ENCODE peak calls at places on chromosomes 2 and 18, in five cellular contexts. One of them, this sample, is unnamed.

GRCh38 chr2:121617042-121617599 is 32.1 kb downstream of the CLASP1 start:
- DNase-seq in upper lobe of left lung: no peak
- DNase-seq in mucosa of descending colon: no peak
- DNase-seq in GM12865: peak
- DNase-seq in progenitor cell of endocrine pancreas: no peak
- DNase-seq in this sample: no peak

GRCh38 chr18:24913507-24914147 is 438.3 kb downstream of the ZNF521 start:
- DNase-seq in mucosa of descending colon: no peak
- DNase-seq in upper lobe of left lung: no peak
- DNase-seq in progenitor cell of endocrine pancreas: no peak
- DNase-seq in GM12865: no peak
- DNase-seq in this sample: no peak

GRCh38 chr2:128732976-128733431 is 414.3 kb upstream of the HS6ST1 start:
- DNase-seq in mucosa of descending colon: no peak
- DNase-seq in progenitor cell of endocrine pancreas: no peak
- DNase-seq in upper lobe of left lung: no peak
- DNase-seq in GM12865: peak
- DNase-seq in this sample: no peak

GRCh38 chr18:35407871-35408481 is 30.8 kb upstream of the ZNF396 start:
- DNase-seq in progenitor cell of endocrine pancreas: no peak
- DNase-seq in GM12865: peak
- DNase-seq in mucosa of descending colon: peak
- DNase-seq in upper lobe of left lung: no peak
- DNase-seq in this sample: no peak

GRCh38 chr2:199910338-199911051 is 598 bp upstream of the C2orf69 start:
- DNase-seq in mucosa of descending colon: peak
- DNase-seq in upper lobe of left lung: no peak
- DNase-seq in GM12865: peak
- DNase-seq in progenitor cell of endocrine pancreas: no peak
- DNase-seq in this sample: no peak

GRCh38 chr2:62147610-62148301 is 48.2 kb upstream of the B3GNT2 start:
- DNase-seq in upper lobe of left lung: no peak
- DNase-seq in mucosa of descending colon: no peak
- DNase-seq in GM12865: no peak
- DNase-seq in progenitor cell of endocrine pancreas: no peak
- DNase-seq in this sample: no peak

GRCh38 chr18:42159146-42159545 is 204.1 kb downstream of the PIK3C3 start:
- DNase-seq in upper lobe of left lung: no peak
- DNase-seq in mucosa of descending colon: no peak
- DNase-seq in GM12865: no peak
- DNase-seq in progenitor cell of endocrine pancreas: no peak
- DNase-seq in this sample: no peak

GRCh38 chr2:177244244-177244771 is 20.2 kb downstream of the NFE2L2 start:
- DNase-seq in progenitor cell of endocrine pancreas: no peak
- DNase-seq in mucosa of descending colon: no peak
- DNase-seq in GM12865: no peak
- DNase-seq in upper lobe of left lung: no peak
- DNase-seq in this sample: no peak

GRCh38 chr18:49878996-49879585 is 65.8 kb upstream of the ACAA2 start:
- DNase-seq in mucosa of descending colon: no peak
- DNase-seq in progenitor cell of endocrine pancreas: no peak
- DNase-seq in upper lobe of left lung: no peak
- DNase-seq in GM12865: no peak
- DNase-seq in this sample: no peak

GRCh38 chr2:172082944-172083718 is 2.2 kb upstream of the DLX1 start:
- DNase-seq in upper lobe of left lung: peak
- DNase-seq in mucosa of descending colon: no peak
- DNase-seq in GM12865: no peak
- DNase-seq in progenitor cell of endocrine pancreas: no peak
- DNase-seq in this sample: no peak

GRCh38 chr2:203673933-203674332 is 32.5 kb upstream of the CD28 start:
- DNase-seq in progenitor cell of endocrine pancreas: no peak
- DNase-seq in mucosa of descending colon: peak
- DNase-seq in upper lobe of left lung: no peak
- DNase-seq in GM12865: peak
- DNase-seq in this sample: no peak

GRCh38 chr18:13120967-13121586 is 97.5 kb upstream of the LDLRAD4 start:
- DNase-seq in progenitor cell of endocrine pancreas: no peak
- DNase-seq in mucosa of descending colon: no peak
- DNase-seq in upper lobe of left lung: no peak
- DNase-seq in GM12865: no peak
- DNase-seq in this sample: no peak

GRCh38 chr2:579351-579886 is 97.8 kb downstream of the TMEM18 start:
- DNase-seq in progenitor cell of endocrine pancreas: no peak
- DNase-seq in mucosa of descending colon: no peak
- DNase-seq in upper lobe of left lung: no peak
- DNase-seq in GM12865: no peak
- DNase-seq in this sample: peak

GRCh38 chr2:43714164-43714563 is 37.9 kb upstream of the C1GALT1C1L start:
- DNase-seq in progenitor cell of endocrine pancreas: no peak
- DNase-seq in mucosa of descending colon: no peak
- DNase-seq in GM12865: no peak
- DNase-seq in upper lobe of left lung: no peak
- DNase-seq in this sample: no peak

GRCh38 chr18:61901334-61901986 is 8.7 kb upstream of the RNF152 start:
- DNase-seq in GM12865: peak
- DNase-seq in progenitor cell of endocrine pancreas: peak
- DNase-seq in upper lobe of left lung: no peak
- DNase-seq in mucosa of descending colon: peak
- DNase-seq in this sample: no peak

GRCh38 chr18:35171315-35171987 is 69.4 kb upstream of the ZNF397 start:
- DNase-seq in mucosa of descending colon: no peak
- DNase-seq in upper lobe of left lung: no peak
- DNase-seq in progenitor cell of endocrine pancreas: no peak
- DNase-seq in GM12865: no peak
- DNase-seq in this sample: no peak

GRCh38 chr2:130877258-130877657 is 40.5 kb downstream of the ARHGEF4 start:
- DNase-seq in GM12865: no peak
- DNase-seq in upper lobe of left lung: no peak
- DNase-seq in mucosa of descending colon: no peak
- DNase-seq in progenitor cell of endocrine pancreas: no peak
- DNase-seq in this sample: no peak

GRCh38 chr2:43458002-43458628 is 137.7 kb downstream of the THADA start:
- DNase-seq in upper lobe of left lung: no peak
- DNase-seq in progenitor cell of endocrine pancreas: no peak
- DNase-seq in GM12865: no peak
- DNase-seq in mucosa of descending colon: no peak
- DNase-seq in this sample: no peak

GRCh38 chr2:46872876-46873631 is 42.6 kb downstream of the MCFD2 start:
- DNase-seq in upper lobe of left lung: no peak
- DNase-seq in progenitor cell of endocrine pancreas: no peak
- DNase-seq in GM12865: no peak
- DNase-seq in mucosa of descending colon: no peak
- DNase-seq in this sample: no peak

GRCh38 chr2:143255899-143256298 is 126.7 kb downstream of the ARHGAP15 start:
- DNase-seq in upper lobe of left lung: no peak
- DNase-seq in mucosa of descending colon: no peak
- DNase-seq in progenitor cell of endocrine pancreas: no peak
- DNase-seq in GM12865: peak
- DNase-seq in this sample: no peak

GRCh38 chr2:156436477-156437085 is 402 bp downstream of the GPD2 start:
- DNase-seq in upper lobe of left lung: no peak
- DNase-seq in GM12865: peak
- DNase-seq in progenitor cell of endocrine pancreas: no peak
- DNase-seq in mucosa of descending colon: peak
- DNase-seq in this sample: peak

GRCh38 chr18:46518438-46518837 is 138.6 kb downstream of the LOXHD1 start:
- DNase-seq in mucosa of descending colon: peak
- DNase-seq in upper lobe of left lung: peak
- DNase-seq in GM12865: no peak
- DNase-seq in progenitor cell of endocrine pancreas: no peak
- DNase-seq in this sample: no peak

GRCh38 chr18:26504831-26505230 is 43.5 kb downstream of the KCTD1 start:
- DNase-seq in mucosa of descending colon: no peak
- DNase-seq in progenitor cell of endocrine pancreas: no peak
- DNase-seq in GM12865: no peak
- DNase-seq in upper lobe of left lung: no peak
- DNase-seq in this sample: no peak

GRCh38 chr2:182642328-182642727 is 73.7 kb upstream of the DNAJC10 start:
- DNase-seq in mucosa of descending colon: peak
- DNase-seq in GM12865: peak
- DNase-seq in progenitor cell of endocrine pancreas: no peak
- DNase-seq in upper lobe of left lung: no peak
- DNase-seq in this sample: no peak

GRCh38 chr2:98465456-98466201 is 21.0 kb downstream of the INPP4A start:
- DNase-seq in mucosa of descending colon: peak
- DNase-seq in upper lobe of left lung: peak
- DNase-seq in progenitor cell of endocrine pancreas: no peak
- DNase-seq in GM12865: peak
- DNase-seq in this sample: peak

GRCh38 chr18:50847192-50847591 is 27.4 kb upstream of the MRO start:
- DNase-seq in progenitor cell of endocrine pancreas: no peak
- DNase-seq in mucosa of descending colon: no peak
- DNase-seq in GM12865: no peak
- DNase-seq in upper lobe of left lung: no peak
- DNase-seq in this sample: no peak

GRCh38 chr18:74303936-74304335 is 11.7 kb upstream of the C18orf63 start:
- DNase-seq in GM12865: no peak
- DNase-seq in upper lobe of left lung: no peak
- DNase-seq in progenitor cell of endocrine pancreas: no peak
- DNase-seq in mucosa of descending colon: no peak
- DNase-seq in this sample: no peak

GRCh38 chr2:35410431-35411061 is 945.0 kb upstream of the CRIM1 start:
- DNase-seq in mucosa of descending colon: peak
- DNase-seq in progenitor cell of endocrine pancreas: peak
- DNase-seq in upper lobe of left lung: peak
- DNase-seq in GM12865: peak
- DNase-seq in this sample: peak

GRCh38 chr2:152347076-152347475 is 12.1 kb downstream of the FMNL2 start:
- DNase-seq in mucosa of descending colon: no peak
- DNase-seq in GM12865: no peak
- DNase-seq in progenitor cell of endocrine pancreas: no peak
- DNase-seq in upper lobe of left lung: no peak
- DNase-seq in this sample: no peak

GRCh38 chr18:1811282-1811681 is 760.0 kb downstream of the METTL4 start:
- DNase-seq in progenitor cell of endocrine pancreas: no peak
- DNase-seq in mucosa of descending colon: no peak
- DNase-seq in GM12865: no peak
- DNase-seq in upper lobe of left lung: no peak
- DNase-seq in this sample: no peak

GRCh38 chr18:1805526-1805925 is 765.8 kb downstream of the METTL4 start:
- DNase-seq in progenitor cell of endocrine pancreas: no peak
- DNase-seq in mucosa of descending colon: no peak
- DNase-seq in upper lobe of left lung: no peak
- DNase-seq in GM12865: no peak
- DNase-seq in this sample: no peak

GRCh38 chr18:1806884-1807615 is 764.3 kb downstream of the METTL4 start:
- DNase-seq in upper lobe of left lung: no peak
- DNase-seq in mucosa of descending colon: no peak
- DNase-seq in GM12865: no peak
- DNase-seq in progenitor cell of endocrine pancreas: no peak
- DNase-seq in this sample: no peak
- TF ChIP-seq CTCF in upper lobe of left lung: no peak
- TF ChIP-seq CTCF in mucosa of descending colon: no peak
- TF ChIP-seq CTCF in GM12865: no peak
- TF ChIP-seq CTCF in progenitor cell of endocrine pancreas: peak
- TF ChIP-seq CTCF in this sample: no peak

GRCh38 chr2:15729709-15730544 is 138.3 kb downstream of the DDX1 start:
- DNase-seq in upper lobe of left lung: no peak
- DNase-seq in progenitor cell of endocrine pancreas: no peak
- DNase-seq in GM12865: no peak
- DNase-seq in mucosa of descending colon: no peak
- DNase-seq in this sample: no peak
- TF ChIP-seq CTCF in upper lobe of left lung: no peak
- TF ChIP-seq CTCF in progenitor cell of endocrine pancreas: no peak
- TF ChIP-seq CTCF in GM12865: no peak
- TF ChIP-seq CTCF in mucosa of descending colon: no peak
- TF ChIP-seq CTCF in this sample: no peak

DNA sequence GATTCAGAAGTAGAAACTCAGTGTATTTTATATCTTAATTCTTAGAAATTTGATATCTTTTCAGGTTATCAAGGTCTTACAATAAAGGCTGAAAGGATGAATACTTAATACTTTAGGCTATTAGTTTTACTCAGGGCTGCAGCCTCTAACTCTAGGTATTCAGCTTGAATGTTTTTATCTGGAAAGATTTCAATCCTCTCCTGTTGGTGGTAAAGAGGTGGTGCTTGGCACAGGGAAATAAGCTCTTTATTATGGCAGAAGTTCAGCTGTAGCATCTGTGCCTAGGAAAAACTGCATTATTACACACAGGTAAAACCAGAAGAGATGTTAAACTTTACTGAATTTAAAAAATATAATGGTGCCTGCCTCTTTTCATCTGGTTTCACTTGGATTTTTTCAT is 11.1 kb downstream of the ACVR2A start:
- DNase-seq in upper lobe of left lung: no peak
- DNase-seq in progenitor cell of endocrine pancreas: no peak
- DNase-seq in GM12865: no peak
- DNase-seq in mucosa of descending colon: no peak
- DNase-seq in this sample: no peak
- TF ChIP-seq CTCF in upper lobe of left lung: no peak
- TF ChIP-seq CTCF in progenitor cell of endocrine pancreas: peak
- TF ChIP-seq CTCF in GM12865: no peak
- TF ChIP-seq CTCF in mucosa of descending colon: no peak
- TF ChIP-seq CTCF in this sample: no peak

GRCh38 chr2:235006461-235006860 is 54.6 kb downstream of the SH3BP4 start:
- DNase-seq in progenitor cell of endocrine pancreas: no peak
- DNase-seq in mucosa of descending colon: no peak
- DNase-seq in upper lobe of left lung: peak
- DNase-seq in GM12865: no peak
- DNase-seq in this sample: no peak

GRCh38 chr2:235004289-235004903 is 52.6 kb downstream of the SH3BP4 start:
- DNase-seq in progenitor cell of endocrine pancreas: no peak
- DNase-seq in GM12865: no peak
- DNase-seq in mucosa of descending colon: no peak
- DNase-seq in upper lobe of left lung: no peak
- DNase-seq in this sample: no peak

GRCh38 chr2:235006986-235007385 is 55.2 kb downstream of the SH3BP4 start:
- DNase-seq in GM12865: no peak
- DNase-seq in upper lobe of left lung: no peak
- DNase-seq in mucosa of descending colon: no peak
- DNase-seq in progenitor cell of endocrine pancreas: no peak
- DNase-seq in this sample: no peak

GRCh38 chr2:235005023-235005422 is 53.2 kb downstream of the SH3BP4 start:
- DNase-seq in progenitor cell of endocrine pancreas: no peak
- DNase-seq in GM12865: no peak
- DNase-seq in mucosa of descending colon: peak
- DNase-seq in upper lobe of left lung: no peak
- DNase-seq in this sample: no peak

DNA sequence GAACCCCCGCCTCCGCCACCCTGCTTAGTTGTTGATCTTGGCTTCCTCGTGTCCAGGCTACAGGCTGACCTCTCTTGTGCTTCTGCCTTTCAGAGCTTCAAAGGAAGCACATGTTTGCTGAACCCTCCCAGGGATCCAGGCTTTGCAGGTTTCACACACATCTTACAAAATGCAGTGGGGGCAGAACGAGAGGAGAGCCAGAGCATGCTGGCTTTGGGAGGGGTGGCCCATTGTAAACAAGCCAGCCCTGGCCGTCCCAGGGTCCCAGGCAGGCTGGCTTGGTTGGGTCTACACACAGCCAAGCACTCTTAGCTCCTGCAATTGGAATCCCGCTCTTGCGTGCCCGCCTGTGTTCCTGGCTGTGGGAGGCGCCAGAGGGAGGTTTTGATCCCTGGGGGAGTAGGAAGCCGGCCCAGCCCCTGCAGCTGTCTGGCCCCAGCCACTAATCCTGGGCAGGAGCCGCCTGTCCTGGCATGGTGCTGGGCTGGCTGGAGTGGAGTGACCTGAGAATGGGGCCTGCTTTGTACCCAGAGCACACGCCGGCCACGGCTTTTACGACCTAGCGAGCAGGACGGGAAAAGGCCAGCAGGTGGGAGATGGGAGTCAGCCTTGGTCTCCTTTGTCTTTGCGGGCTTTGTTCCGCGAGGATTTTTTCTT is 53.9 kb downstream of the SH3BP4 start:
- DNase-seq in upper lobe of left lung: peak
- DNase-seq in progenitor cell of endocrine pancreas: peak
- DNase-seq in mucosa of descending colon: peak
- DNase-seq in GM12865: no peak
- DNase-seq in this sample: no peak
- TF ChIP-seq CTCF in upper lobe of left lung: no peak
- TF ChIP-seq CTCF in progenitor cell of endocrine pancreas: peak
- TF ChIP-seq CTCF in mucosa of descending colon: no peak
- TF ChIP-seq CTCF in GM12865: no peak
- TF ChIP-seq CTCF in this sample: no peak